ENCODE peak calls at places on chromosomes 12 and 14, in four cellular contexts. G is B cell, I is left ventricle myocardium inferior, H is heart right ventricle. M is an unnamed sample.

GRCh38 chr14:51401272-51401671 is 161.2 kb downstream of the TMX1 start:
- DNase-seq in H (peak), I (no peak), G (no peak), M (no peak)

GRCh38 chr12:18982226-18982949 is 147.1 kb upstream of the PLEKHA5 start:
- DNase-seq in I (no peak), G (no peak), H (no peak), M (no peak)

GRCh38 chr12:131242741-131243496 is 289.2 kb downstream of the ADGRD1 start:
- DNase-seq in H (no peak), G (no peak), I (no peak), M (peak)

GRCh38 chr14:52039124-52039815 is 29.6 kb downstream of the NID2 start:
- DNase-seq in H (no peak), G (no peak), I (no peak), M (no peak)

GRCh38 chr12:67531519-67531918 is 117.0 kb upstream of the DYRK2 start:
- DNase-seq in I (no peak), H (no peak), G (no peak), M (no peak)

GRCh38 chr14:37034410-37035285 is 137.8 kb downstream of the SLC25A21 start:
- DNase-seq in I (no peak), G (no peak), H (no peak), M (peak)

GRCh38 chr12:128178971-128179370 is 88.0 kb upstream of the TMEM132C start:
- DNase-seq in G (no peak), H (no peak), I (no peak), M (no peak)

GRCh38 chr12:77578471-77579262 is 252.0 kb upstream of the NAV3 start:
- DNase-seq in I (no peak), G (no peak), H (no peak), M (no peak)

GRCh38 chr12:110931315-110931728 is 10.9 kb upstream of the MYL2 start:
- DNase-seq in I (peak), H (peak), G (no peak), M (no peak)

GRCh38 chr12:92058664-92059063 is 87.0 kb downstream of the BTG1 start:
- DNase-seq in H (no peak), G (no peak), I (no peak), M (no peak)

GRCh38 chr14:88630565-88630964 is 67.7 kb downstream of the ZC3H14 start:
- DNase-seq in I (no peak), H (no peak), G (no peak), M (no peak)

DNA sequence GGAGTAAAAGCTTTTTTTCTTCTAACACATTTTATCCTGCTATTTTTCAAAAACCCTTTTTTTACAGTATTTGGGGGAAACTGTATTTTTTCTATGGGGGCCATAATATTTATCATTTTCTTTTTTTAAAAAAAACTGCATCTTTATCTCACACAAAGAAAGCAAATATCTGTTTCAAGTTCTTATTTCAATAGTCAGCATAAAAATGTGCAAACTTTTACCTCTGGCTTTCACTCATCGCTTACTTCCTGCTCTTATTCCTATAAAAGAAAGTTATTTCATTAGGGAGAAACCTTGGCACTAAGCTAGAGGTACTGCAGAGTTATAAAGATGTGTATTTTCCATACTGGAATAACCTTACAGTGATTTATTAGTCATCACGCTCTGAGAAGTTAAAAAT is 461.2 kb downstream of the GXYLT1 start:
- DNase-seq in I (no peak), H (no peak), G (no peak), M (no peak)
- TF ChIP-seq CTCF in I (no peak), H (no peak), G (no peak), M (no peak)

DNA sequence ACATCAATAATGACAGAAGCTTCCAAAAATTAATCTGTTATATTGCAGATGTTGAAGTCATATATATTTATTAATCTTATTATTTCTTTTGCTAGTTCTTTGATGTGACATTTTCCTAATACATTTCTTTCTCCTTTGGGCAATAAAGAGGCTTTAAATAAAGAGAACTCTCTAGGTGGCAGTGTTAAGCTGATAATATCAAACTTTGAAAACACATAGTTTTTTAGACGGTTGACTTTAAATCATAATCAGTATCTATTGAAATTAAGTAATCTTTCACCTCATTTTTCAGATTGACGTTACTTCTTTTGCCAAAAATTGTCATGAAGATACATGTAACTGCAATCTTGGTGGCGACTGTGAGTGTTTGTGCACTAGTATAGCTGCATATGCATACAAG is 130.9 kb upstream of the PTPRQ start:
- DNase-seq in G (no peak), H (no peak), I (no peak), M (peak)
- TF ChIP-seq CTCF in G (no peak), H (peak), I (no peak), M (peak)

DNA sequence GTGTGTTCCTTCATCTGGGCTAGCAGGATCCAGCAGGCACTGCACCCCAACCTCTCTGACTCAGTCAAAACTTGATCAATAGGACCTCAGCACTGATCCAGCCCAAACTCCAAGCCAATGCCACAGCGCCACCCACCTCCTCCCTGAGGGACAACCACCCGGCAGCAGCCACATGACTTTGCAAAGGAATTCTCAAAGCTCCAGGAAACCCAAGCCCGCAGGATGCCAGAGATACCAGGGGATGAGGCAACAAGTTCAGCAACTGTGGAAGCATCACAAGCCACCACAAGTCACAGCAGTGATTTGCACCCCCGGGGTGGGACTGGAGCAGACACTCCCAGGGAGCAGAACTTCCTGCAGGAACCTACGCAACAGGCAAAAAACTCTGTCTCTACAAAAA is 37.3 kb downstream of the ACTN1 start:
- DNase-seq in I (peak), H (peak), G (no peak), M (peak)
- TF ChIP-seq CTCF in I (peak), H (peak), G (no peak), M (peak)

GRCh38 chr12:85448548-85449139 is 168.6 kb downstream of the ALX1 start:
- DNase-seq in I (no peak), G (no peak), H (no peak), M (peak)
- TF ChIP-seq CTCF in I (no peak), G (no peak), H (peak), M (peak)

M was measured in A673.